ENCODE peak calls at places on chromosomes 3 and 15, in seven cellular contexts. L, H, U, A, K, T and X are unnamed samples.

GRCh38 chr15:55823699-55824098 is 80.7 kb upstream of the PRTG start:
- DNase-seq in U (no peak), T (no peak), L (no peak), H (peak), K (no peak), A (no peak), X (no peak)

GRCh38 chr3:100796556-100796955 is 87.3 kb downstream of the TFG start:
- DNase-seq in L (no peak), H (no peak), A (no peak), U (peak), T (no peak), K (peak), X (no peak)

GRCh38 chr3:123655400-123655799 is 70.5 kb upstream of the HACD2 start:
- DNase-seq in T (no peak), K (no peak), L (no peak), U (no peak), A (no peak), H (no peak), X (no peak)

GRCh38 chr3:45218578-45219390 is 7.3 kb downstream of the TMEM158 start:
- DNase-seq in T (no peak), H (peak), L (no peak), A (no peak), K (peak), U (no peak), X (no peak)

GRCh38 chr3:153894857-153895256 is 226.3 kb upstream of the ARHGEF26 start:
- DNase-seq in L (no peak), K (no peak), H (no peak), T (no peak), A (no peak), U (no peak), X (no peak)

GRCh38 chr3:135706758-135707375 is 258.7 kb upstream of the PPP2R3A start:
- DNase-seq in T (no peak), H (no peak), A (no peak), L (no peak), K (no peak), U (no peak), X (no peak)

GRCh38 chr15:75590239-75590638 is 11.1 kb upstream of the PTPN9 start:
- DNase-seq in H (no peak), L (no peak), A (no peak), K (no peak), T (no peak), U (no peak), X (no peak)

GRCh38 chr3:10783360-10784346 is 32.4 kb upstream of the SLC6A11 start:
- DNase-seq in T (no peak), K (peak), A (peak), H (no peak), L (no peak), U (peak), X (no peak)

GRCh38 chr15:83284563-83285283 is at the start of gene BNC1:
- DNase-seq in T (no peak), H (no peak), U (no peak), L (no peak), K (no peak), A (no peak), X (no peak)

GRCh38 chr3:64072111-64072510 is 48.8 kb upstream of the PSMD6 start:
- DNase-seq in K (no peak), U (peak), T (no peak), A (no peak), H (no peak), L (no peak), X (no peak)

GRCh38 chr3:115512565-115513410 is 110.5 kb upstream of the GAP43 start:
- DNase-seq in K (peak), U (no peak), L (peak), T (no peak), H (peak), A (peak), X (no peak)

GRCh38 chr3:52608337-52608736 is 71.9 kb downstream of the UQCC5 start:
- DNase-seq in H (no peak), A (no peak), K (no peak), T (no peak), U (no peak), L (no peak), X (no peak)

GRCh38 chr3:39577541-39577940 is 110.1 kb downstream of the MOBP start:
- DNase-seq in H (no peak), T (no peak), K (no peak), A (no peak), U (no peak), L (no peak), X (no peak)

GRCh38 chr15:55322452-55322851 is 3.4 kb downstream of the PIGB start:
- DNase-seq in A (no peak), L (no peak), H (no peak), U (no peak), K (no peak), T (no peak), X (no peak)

GRCh38 chr15:66400351-66400774 is 13.7 kb downstream of the MAP2K1 start:
- DNase-seq in K (no peak), L (no peak), H (no peak), U (no peak), A (no peak), T (no peak), X (no peak)

GRCh38 chr15:70778258-70779076 is 15.1 kb upstream of the UACA start:
- DNase-seq in L (no peak), H (no peak), K (no peak), A (no peak), U (no peak), T (no peak), X (no peak)

GRCh38 chr15:69145694-69146492 is 14.5 kb upstream of the GLCE start:
- DNase-seq in K (no peak), H (no peak), A (no peak), U (peak), T (no peak), L (no peak), X (no peak)

GRCh38 chr3:134381836-134382442 is 7.7 kb upstream of the AMOTL2 start:
- DNase-seq in T (no peak), U (no peak), L (peak), H (no peak), K (no peak), A (no peak), X (peak)

GRCh38 chr15:61034793-61035710 is 194.1 kb downstream of the RORA start:
- DNase-seq in A (no peak), U (no peak), H (no peak), L (no peak), T (no peak), K (no peak), X (no peak)

GRCh38 chr3:126508539-126508938 is 9.0 kb downstream of the UROC1 start:
- DNase-seq in K (no peak), T (no peak), U (no peak), A (no peak), H (no peak), L (no peak), X (no peak)